ENCODE peak calls at places on chromosomes 13 and 19, in ten cellular contexts. G, X, Q, F, E, M, D, W, A and B are unnamed samples.

GRCh38 chr19:1001538-1002166 is 1.4 kb downstream of the GRIN3B start:
- DNase-seq in G (no peak), X (no peak), Q (no peak), F (no peak), E (peak; percentile 75), M (no peak), D (peak; percentile 47), W (no peak), A (no peak), B (peak; percentile 81)

GRCh38 chr19:584240-585001 is 5.3 kb upstream of the HCN2 start:
- DNase-seq in G (no peak), X (no peak), Q (no peak), F (no peak), E (peak; percentile 82), M (no peak), D (peak; percentile 70), W (no peak), A (peak; percentile 47), B (peak; percentile 82)

GRCh38 chr19:54473071-54473941 is at the start of gene CDC42EP5:
- DNase-seq in G (peak; percentile 71), X (no peak), Q (peak; percentile 67), F (peak; percentile 46), E (peak; percentile 64), M (peak; percentile 55), D (no peak), W (no peak), A (peak; percentile 85), B (peak; percentile 96)

GRCh38 chr13:23159205-23159586 is 21.6 kb upstream of the SGCG start:
- DNase-seq in G (no peak), X (no peak), Q (no peak), F (no peak), E (peak; percentile 77), M (no peak), D (no peak), W (no peak), A (no peak), B (peak; percentile 82)

GRCh38 chr13:20332361-20333096 is 100.4 kb upstream of the GJB6 start:
- DNase-seq in G (peak; percentile 12), X (no peak), Q (no peak), F (no peak), E (peak; percentile 71), M (no peak), D (no peak), W (no peak), A (no peak), B (peak; percentile 45)

GRCh38 chr13:40764587-40765403 is 6.2 kb downstream of the MRPS31 start:
- DNase-seq in G (no peak), X (no peak), Q (no peak), F (peak; percentile 60), E (no peak), M (no peak), D (no peak), W (no peak), A (peak; percentile 74), B (no peak)

GRCh38 chr19:33434090-33434885 is 60.8 kb downstream of the CEBPG start:
- DNase-seq in G (no peak), X (no peak), Q (no peak), F (peak; percentile 45), E (no peak), M (no peak), D (no peak), W (no peak), A (no peak), B (no peak)

GRCh38 chr13:24076124-24076523 is 84.4 kb upstream of the SPATA13 start:
- DNase-seq in G (no peak), X (no peak), Q (no peak), F (peak; percentile 84), E (no peak), M (no peak), D (peak; percentile 41), W (no peak), A (no peak), B (no peak)

GRCh38 chr13:101916108-101916757 is 463.8 kb downstream of the ITGBL1 start:
- DNase-seq in G (no peak), X (no peak), Q (no peak), F (peak; percentile 46), E (peak; percentile 48), M (no peak), D (peak; percentile 23), W (no peak), A (peak; percentile 32), B (peak; percentile 50)

GRCh38 chr19:49064768-49065611 is at the start of gene NTF4:
- DNase-seq in G (no peak), X (no peak), Q (no peak), F (no peak), E (peak; percentile 56), M (no peak), D (no peak), W (no peak), A (no peak), B (peak; percentile 59)

GRCh38 chr19:6038634-6039405 is 60.9 kb upstream of the RANBP3 start:
- DNase-seq in G (no peak), X (no peak), Q (no peak), F (no peak), E (no peak), M (no peak), D (no peak), W (no peak), A (no peak), B (no peak)

GRCh38 chr19:34224996-34225658 is 29.2 kb upstream of the GARRE1 start:
- DNase-seq in G (no peak), X (no peak), Q (no peak), F (no peak), E (peak; percentile 18), M (no peak), D (no peak), W (no peak), A (peak; percentile 61), B (no peak)